ENCODE peak calls at places on chromosomes 4 and X, in seven cellular contexts. Z is CD8-positive, alpha-beta memory T cell; N is fibroblast of mammary gland; D is naive thymus-derived CD4-positive, alpha-beta T cell; M is A172; R is hypothalamus; W is activated T-cell treated with anti-CD3 and anti-CD28 coated beads for 1 hour. G is an unnamed sample.

GRCh38 chrX:25015486-25016360 is at the start of gene ARX:
- DNase-seq in W (no peak), M (no peak), N (peak; percentile 44), D (no peak), Z (no peak), R (peak; percentile 36), G (no peak)

GRCh38 chr4:68905598-68906237 is 45.9 kb downstream of the UGT2A3 start:
- DNase-seq in D (no peak), W (no peak), M (no peak), N (no peak), R (no peak), Z (no peak), G (no peak)

GRCh38 chrX:39905475-39905889 is 192.3 kb downstream of the BCOR start:
- DNase-seq in R (peak; percentile 4), W (no peak), Z (no peak), D (no peak), M (no peak), N (no peak), G (no peak)

GRCh38 chr4:36281384-36282106 is at the start of gene DTHD1:
- DNase-seq in W (no peak), M (peak; percentile 28), N (no peak), Z (peak; percentile 7), D (no peak), R (no peak), G (no peak)

GRCh38 chr4:57103051-57103450 is 7.1 kb downstream of the IGFBP7 start:
- DNase-seq in M (no peak), Z (no peak), D (no peak), R (no peak), W (no peak), N (peak; percentile 32), G (peak; percentile 37)

GRCh38 chr4:175470141-175470540 is 341.9 kb downstream of the GPM6A start:
- DNase-seq in N (no peak), Z (no peak), W (no peak), R (no peak), M (peak; percentile 58), D (no peak), G (peak; percentile 16)

GRCh38 chr4:120771907-120772306 is 150.6 kb downstream of the PRDM5 start:
- DNase-seq in N (no peak), M (no peak), R (no peak), W (no peak), Z (no peak), D (no peak), G (no peak)

GRCh38 chrX:63784902-63785692 is at the start of gene ARHGEF9:
- DNase-seq in N (no peak), R (peak; percentile 13), M (no peak), Z (no peak), D (no peak), W (no peak), G (peak; percentile 2)

GRCh38 chr4:123659759-123660158 is 263.2 kb downstream of the SPRY1 start:
- DNase-seq in M (no peak), R (no peak), Z (no peak), W (no peak), D (no peak), N (peak; percentile 12), G (peak; percentile 34)

GRCh38 chr4:171594293-171594692 is 218.9 kb upstream of the GALNTL6 start:
- DNase-seq in W (no peak), Z (no peak), N (no peak), D (no peak), R (no peak), M (no peak), G (no peak)

GRCh38 chr4:7043521-7044414 is 596 bp downstream of the TADA2B start:
- DNase-seq in R (no peak), W (peak; percentile 34), M (peak; percentile 5), N (peak; percentile 34), Z (peak; percentile 35), D (peak; percentile 48), G (peak; percentile 37)

GRCh38 chr4:69376450-69376849 is 96.2 kb downstream of the UGT2B28 start:
- DNase-seq in W (no peak), D (no peak), M (no peak), Z (no peak), R (no peak), N (no peak), G (no peak)